ENCODE peak calls at places on chromosomes 1 and 21, in six cellular contexts. O is cardiac muscle cell; W is NCI-H446; D is CD8-positive, alpha-beta T cell; G is endothelial cell; A is GM12864. X is an unnamed sample.

GRCh38 chr1:15426492-15427279 is 11.6 kb upstream of the CTRC start:
- DNase-seq in O (no peak), D (no peak), A (no peak), G (no peak), W (no peak), X (no peak)

GRCh38 chr1:16924919-16925477 is 3.3 kb downstream of the CROCC start:
- DNase-seq in W (no peak), A (no peak), G (no peak), D (no peak), O (no peak), X (no peak)

GRCh38 chr1:232096751-232097150 is 470.2 kb downstream of the DISC1 start:
- DNase-seq in G (no peak), W (no peak), D (no peak), A (no peak), O (no peak), X (no peak)

GRCh38 chr1:178727014-178727895 is 2.2 kb downstream of the RALGPS2 start:
- DNase-seq in D (no peak), G (no peak), O (peak; percentile 22), A (no peak), W (no peak), X (no peak)

GRCh38 chr1:41728403-41729202 is 190.1 kb downstream of the HIVEP3 start:
- DNase-seq in A (peak; percentile 91), D (no peak), O (peak; percentile 11), W (no peak), G (no peak), X (no peak)

GRCh38 chr1:228837817-228838716 is 102.8 kb downstream of the RHOU start:
- DNase-seq in O (peak; percentile 56), G (no peak), A (no peak), W (no peak), D (no peak), X (no peak)

GRCh38 chr1:3353901-3354300 is 100.6 kb upstream of the ARHGEF16 start:
- DNase-seq in O (no peak), W (no peak), D (no peak), G (no peak), A (no peak), X (no peak)

GRCh38 chr1:7586031-7586941 is 184.8 kb upstream of the VAMP3 start:
- DNase-seq in G (no peak), D (no peak), O (peak; percentile 37), A (no peak), W (no peak), X (peak; percentile 2)

GRCh38 chr1:183138301-183138700 is 47.8 kb upstream of the LAMC2 start:
- DNase-seq in W (no peak), D (no peak), G (no peak), A (no peak), O (no peak), X (no peak)

GRCh38 chr1:12015001-12015491 is 4.3 kb upstream of the MIIP start:
- DNase-seq in A (no peak), O (no peak), W (no peak), D (no peak), G (no peak), X (no peak)

GRCh38 chr1:82979593-82980230 is 1019.2 kb downstream of the TTLL7 start:
- DNase-seq in A (peak; percentile 3), W (no peak), O (no peak), D (no peak), G (no peak), X (no peak)

GRCh38 chr1:201890806-201891450 is 2.2 kb downstream of the SHISA4 start:
- DNase-seq in W (no peak), O (no peak), A (no peak), D (no peak), G (no peak), X (no peak)

GRCh38 chr1:245260116-245260882 is 105.5 kb downstream of the KIF26B start:
- DNase-seq in W (no peak), A (no peak), G (no peak), O (no peak), D (no peak), X (no peak)

GRCh38 chr21:45283611-45284455 is 3.9 kb downstream of the POFUT2 start:
- DNase-seq in D (no peak), A (no peak), G (no peak), O (no peak), W (no peak), X (no peak)

X was measured in nephron progenitor cell.